ENCODE peak calls at places on chromosomes 5 and 9, in four cellular contexts. N is mesendoderm, P is IMR-90, Q is H1. E is an unnamed sample.

GRCh38 chr5:82694886-82695285 is 382.3 kb downstream of the TMEM167A start:
- DNase-seq in N (no peak), P (no peak), Q (no peak), E (peak)

GRCh38 chr5:50325237-50325832 is 115.8 kb downstream of the EMB start:
- DNase-seq in N (peak), P (peak), Q (no peak), E (no peak)

GRCh38 chr5:181114844-181115778 is 15.9 kb downstream of the OR2V1 start:
- DNase-seq in N (peak), P (peak), Q (no peak), E (peak)

GRCh38 chr5:139848508-139849100 is 53.0 kb downstream of the PSD2 start:
- DNase-seq in N (peak), P (no peak), Q (no peak), E (peak)

GRCh38 chr9:9504869-9505268 is 1107.9 kb downstream of the PTPRD start:
- DNase-seq in N (no peak), P (no peak), Q (no peak), E (no peak)

GRCh38 chr5:69517763-69518212 is 25.2 kb downstream of the OCLN start:
- DNase-seq in N (peak), P (peak), Q (no peak), E (no peak)

GRCh38 chr9:114988962-114989599 is 58.7 kb upstream of the TNFSF8 start:
- DNase-seq in N (no peak), P (no peak), Q (no peak), E (no peak)

GRCh38 chr5:174323878-174324281 is 278.4 kb downstream of the NSG2 start:
- DNase-seq in N (peak), P (peak), Q (no peak), E (peak)

GRCh38 chr5:128455861-128456361 is 82.1 kb downstream of the FBN2 start:
- DNase-seq in N (peak), P (no peak), Q (no peak), E (peak)

GRCh38 chr9:129458155-129458661 is 162.7 kb downstream of the C9orf50 start:
- DNase-seq in N (no peak), P (no peak), Q (no peak), E (no peak)

GRCh38 chr5:11557063-11557462 is 347.2 kb downstream of the CTNND2 start:
- DNase-seq in N (no peak), P (no peak), Q (no peak), E (no peak)

GRCh38 chr5:72957337-72957736 is 1.5 kb downstream of the FCHO2 start:
- DNase-seq in N (no peak), P (no peak), Q (no peak), E (no peak)

GRCh38 chr5:73274121-73274520 is 101.1 kb downstream of the TMEM174 start:
- DNase-seq in N (no peak), P (no peak), Q (no peak), E (no peak)

GRCh38 chr5:172194985-172195774 is 1.2 kb downstream of the EFCAB9 start:
- DNase-seq in N (no peak), P (no peak), Q (no peak), E (no peak)

GRCh38 chr9:129511320-129511900 is 109.5 kb downstream of the C9orf50 start:
- DNase-seq in N (no peak), P (no peak), Q (no peak), E (no peak)

GRCh38 chr5:102229685-102230084 is 66.4 kb downstream of the SLCO4C1 start:
- DNase-seq in N (no peak), P (no peak), Q (no peak), E (no peak)

GRCh38 chr9:34384368-34385165 is 7.9 kb upstream of the MYORG start:
- DNase-seq in N (no peak), P (no peak), Q (no peak), E (no peak)

GRCh38 chr5:91160751-91161285 is 222.3 kb downstream of the ARRDC3 start:
- DNase-seq in N (no peak), P (peak), Q (no peak), E (no peak)

GRCh38 chr9:137492464-137493162 is 33.5 kb upstream of the NSMF start:
- DNase-seq in N (peak), P (no peak), Q (peak), E (peak)

GRCh38 chr5:73796164-73797141 is 170.5 kb downstream of the ARHGEF28 start:
- DNase-seq in N (peak), P (peak), Q (no peak), E (no peak)

GRCh38 chr5:177098772-177099152 is 12.0 kb downstream of the FGFR4 start:
- DNase-seq in N (no peak), P (peak), Q (no peak), E (peak)

GRCh38 chr9:91746904-91747303 is 203.1 kb downstream of the ROR2 start:
- DNase-seq in N (no peak), P (peak), Q (no peak), E (no peak)

GRCh38 chr5:51651476-51651875 is 268.2 kb downstream of the ISL1 start:
- DNase-seq in N (no peak), P (no peak), Q (no peak), E (no peak)

GRCh38 chr9:19201899-19202891 is 28.3 kb upstream of the DENND4C start:
- DNase-seq in N (peak), P (no peak), Q (no peak), E (peak)

GRCh38 chr5:158458086-158458485 is 599.1 kb upstream of the CLINT1 start:
- DNase-seq in N (no peak), P (no peak), Q (no peak), E (no peak)

GRCh38 chr5:179292681-179293080 is 52.6 kb downstream of the ADAMTS2 start:
- DNase-seq in N (no peak), P (no peak), Q (no peak), E (no peak)

GRCh38 chr9:78821126-78821822 is 524.3 kb downstream of the PSAT1 start:
- DNase-seq in N (peak), P (peak), Q (no peak), E (no peak)

GRCh38 chr5:93428868-93429267 is 152.2 kb downstream of the NR2F1-AS1 start:
- DNase-seq in N (no peak), P (peak), Q (no peak), E (no peak)

GRCh38 chr5:125412051-125412560 is 665.7 kb upstream of the ZNF608 start:
- DNase-seq in N (peak), P (no peak), Q (no peak), E (peak)

GRCh38 chr5:177300236-177300880 is 3.2 kb downstream of the RAB24 start:
- DNase-seq in N (peak), P (peak), Q (no peak), E (peak)

GRCh38 chr5:17374973-17375844 is 122.8 kb upstream of the TAF11L2 start:
- DNase-seq in N (peak), P (peak), Q (peak), E (peak)

GRCh38 chr5:31781772-31782171 is 142.8 kb downstream of the PDZD2 start:
- DNase-seq in N (no peak), P (no peak), Q (no peak), E (no peak)

GRCh38 chr5:10279328-10279727 is 28.4 kb downstream of the CMBL start:
- DNase-seq in N (no peak), P (no peak), Q (no peak), E (no peak)

GRCh38 chr5:118984602-118985001 is 3.7 kb downstream of the DTWD2 start:
- DNase-seq in N (no peak), P (peak), Q (no peak), E (no peak)

GRCh38 chr9:71733176-71733575 is 35.1 kb downstream of the CEMIP2 start:
- DNase-seq in N (no peak), P (peak), Q (no peak), E (no peak)

GRCh38 chr5:61344187-61344944 is 12.3 kb downstream of the ZSWIM6 start:
- DNase-seq in N (no peak), P (peak), Q (no peak), E (no peak)

DNA sequence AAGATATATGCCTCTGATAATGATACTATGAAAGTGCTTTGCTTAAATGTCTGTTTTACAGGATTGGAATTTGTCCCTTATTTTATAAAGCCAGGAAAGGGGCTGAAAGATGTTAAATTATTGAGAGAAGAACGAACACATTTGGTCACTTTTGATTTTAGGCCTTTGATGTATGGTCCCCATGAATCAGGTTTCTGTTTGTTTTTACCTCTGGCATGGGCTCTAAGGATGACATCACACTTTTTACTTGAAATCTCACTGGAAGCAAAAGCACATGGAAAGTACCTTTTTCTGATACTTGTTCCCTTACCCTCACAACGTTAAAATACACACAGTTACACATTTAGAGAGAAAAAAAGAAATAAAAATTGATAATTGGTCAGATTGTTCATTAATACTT is 6.9 kb downstream of the OTULIN start:
- DNase-seq in N (no peak), P (peak), Q (no peak), E (no peak)
- H3K56ac ChIP-seq in N (no peak), P (no peak), Q (no peak), E (no peak)

GRCh38 chr5:68378204-68378830 is 162.8 kb downstream of the PIK3R1 start:
- DNase-seq in N (no peak), P (no peak), Q (no peak), E (no peak)

GRCh38 chr5:68379275-68380026 is 163.9 kb downstream of the PIK3R1 start:
- DNase-seq in N (no peak), P (no peak), Q (no peak), E (no peak)

GRCh38 chr5:68375540-68375939 is 160.0 kb downstream of the PIK3R1 start:
- DNase-seq in N (no peak), P (no peak), Q (no peak), E (no peak)

GRCh38 chr5:68376931-68377330 is 161.4 kb downstream of the PIK3R1 start:
- DNase-seq in N (no peak), P (no peak), Q (no peak), E (no peak)

DNA sequence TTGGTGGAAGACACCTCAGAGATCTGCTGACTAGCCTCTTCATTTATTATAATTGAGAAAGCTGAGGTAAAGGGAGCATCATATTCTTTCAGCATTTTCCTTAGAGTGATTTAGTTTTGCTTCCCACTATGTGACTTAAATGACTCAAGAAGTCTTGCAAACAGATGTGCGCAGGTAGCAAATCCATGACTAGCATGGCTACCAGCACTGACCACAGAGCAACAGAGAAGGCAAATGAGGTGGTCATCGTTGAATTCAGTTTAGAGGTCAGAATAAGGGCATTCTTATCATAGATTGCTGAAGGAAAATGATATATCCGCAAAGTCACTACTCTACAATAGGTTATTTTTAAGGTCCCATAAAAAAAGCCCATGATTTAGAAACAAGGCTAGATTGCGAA is 162.2 kb downstream of the PIK3R1 start:
- DNase-seq in N (no peak), P (no peak), Q (no peak), E (no peak)
- H3K56ac ChIP-seq in N (no peak), P (no peak), Q (no peak), E (no peak)

DNA sequence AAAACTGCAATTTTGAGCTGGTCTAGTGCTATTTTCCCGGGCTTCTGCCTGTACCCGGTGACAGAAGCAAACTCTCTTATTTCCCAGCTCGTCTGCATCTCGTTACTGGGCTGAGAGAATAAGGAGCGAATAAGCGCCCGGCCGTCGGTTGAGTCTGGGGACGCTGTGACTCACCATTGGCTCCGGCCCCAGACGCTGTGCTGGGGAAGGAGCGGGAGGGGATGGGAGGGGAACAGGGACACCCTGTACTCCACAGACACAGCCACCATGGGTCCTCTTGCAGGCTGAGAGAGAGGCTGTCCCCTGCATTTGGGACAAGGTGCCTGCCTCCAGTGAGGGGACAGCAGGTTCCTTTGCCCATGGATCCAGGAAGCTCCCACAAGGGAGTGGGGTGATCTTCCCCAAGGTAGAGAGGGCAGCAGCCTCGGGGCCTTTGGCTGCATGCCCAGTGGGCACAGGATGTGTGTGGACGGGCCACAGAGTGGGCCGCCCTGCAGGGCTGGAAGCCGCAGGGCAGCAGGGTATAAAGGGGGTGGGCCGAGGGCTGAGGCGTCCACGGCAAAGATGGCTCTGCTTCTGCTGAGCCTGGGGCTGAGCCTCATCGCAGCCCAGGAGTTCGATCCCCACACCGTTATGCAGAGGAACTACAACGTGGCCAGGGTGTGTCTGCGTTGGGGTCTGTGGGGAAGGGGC is at the start of gene LCN9:
- DNase-seq in N (peak), P (no peak), Q (no peak), E (peak)
- H3K56ac ChIP-seq in N (no peak), P (no peak), Q (no peak), E (no peak)

GRCh38 chr5:1282139-1282992 is 12.5 kb downstream of the TERT start:
- DNase-seq in N (no peak), P (no peak), Q (no peak), E (peak)
- H3K56ac ChIP-seq in N (no peak), P (no peak), Q (no peak), E (no peak)

GRCh38 chr9:97515662-97516061 is 14.2 kb downstream of the TMOD1 start:
- DNase-seq in N (no peak), P (no peak), Q (no peak), E (no peak)
- H3K56ac ChIP-seq in N (no peak), P (no peak), Q (no peak), E (no peak)

GRCh38 chr9:126583134-126583760 is 30.5 kb upstream of the LMX1B start:
- DNase-seq in N (no peak), P (no peak), Q (no peak), E (no peak)
- H3K56ac ChIP-seq in N (no peak), P (no peak), Q (no peak), E (no peak)

GRCh38 chr5:155772009-155772662 is 554.8 kb upstream of the SGCD start:
- DNase-seq in N (peak), P (no peak), Q (peak), E (peak)

GRCh38 chr5:155768342-155768741 is 558.6 kb upstream of the SGCD start:
- DNase-seq in N (no peak), P (no peak), Q (no peak), E (no peak)

GRCh38 chr5:155761502-155761901 is 565.5 kb upstream of the SGCD start:
- DNase-seq in N (no peak), P (no peak), Q (no peak), E (no peak)

GRCh38 chr5:155767480-155767879 is 559.5 kb upstream of the SGCD start:
- DNase-seq in N (no peak), P (no peak), Q (no peak), E (no peak)
- H3K56ac ChIP-seq in N (no peak), P (no peak), Q (no peak), E (no peak)

GRCh38 chr5:34411470-34412346 is 244.4 kb upstream of the RAI14 start:
- DNase-seq in N (peak), P (peak), Q (peak), E (peak)
- H3K56ac ChIP-seq in N (peak), P (no peak), Q (peak), E (no peak)

E was measured in H9.